ENCODE peak calls at places on chromosomes 12 and 14, in ten cellular contexts. N is HepG2, R is fibroblast of lung, V is foreskin keratinocyte, E is GM12878, Q is H1, D is upper lobe of right lung, Z is cardiac muscle cell, I is breast epithelium, B is PC-9. O is an unnamed sample. For H3K4me1, the result is how much of the 10 kb centered on the place peaks cover.

GRCh38 chr12:6866920-6867406 is 368 bp upstream of the TPI1 start:
- DNase-seq in N (no peak), R (no peak), V (no peak), E (no peak), Q (peak), D (no peak), Z (no peak), I (no peak), B (no peak), O (peak)

GRCh38 chr14:83958359-83958758 is 1571.6 kb upstream of the FLRT2 start:
- DNase-seq in N (no peak), R (no peak), V (no peak), E (no peak), Q (no peak), D (no peak), Z (no peak), I (no peak), B (no peak), O (no peak)

GRCh38 chr12:108854055-108854452 is 3.3 kb downstream of the SSH1 start:
- DNase-seq in N (peak), R (peak), V (no peak), E (peak), Q (no peak), D (no peak), Z (peak), I (no peak), B (no peak), O (peak)

GRCh38 chr12:67096533-67097318 is 172.4 kb upstream of the CAND1 start:
- DNase-seq in N (no peak), R (no peak), V (peak), E (no peak), Q (no peak), D (no peak), Z (peak), I (no peak), B (peak), O (no peak)

GRCh38 chr14:36067428-36068187 is 108.9 kb downstream of the PTCSC3 start:
- DNase-seq in N (no peak), R (no peak), V (no peak), E (no peak), Q (no peak), D (no peak), Z (no peak), I (no peak), B (peak), O (no peak)

GRCh38 chr12:122844366-122844971 is 9.2 kb downstream of the HIP1R start:
- DNase-seq in N (no peak), R (no peak), V (no peak), E (no peak), Q (no peak), D (no peak), Z (no peak), I (no peak), B (no peak), O (no peak)

GRCh38 chr12:85445060-85445938 is 165.3 kb downstream of the ALX1 start:
- DNase-seq in N (no peak), R (no peak), V (no peak), E (no peak), Q (no peak), D (no peak), Z (no peak), I (no peak), B (no peak), O (no peak)

GRCh38 chr14:61561144-61561543 is 134.2 kb upstream of the HIF1A start:
- DNase-seq in N (peak), R (peak), V (no peak), E (no peak), Q (no peak), D (no peak), Z (peak), I (no peak), B (peak), O (no peak)

GRCh38 chr12:95204141-95204866 is 13.0 kb downstream of the FGD6 start:
- DNase-seq in N (no peak), R (peak), V (peak), E (no peak), Q (peak), D (no peak), Z (peak), I (peak), B (peak), O (peak)

GRCh38 chr14:85399196-85399595 is 130.7 kb upstream of the FLRT2 start:
- DNase-seq in N (no peak), R (peak), V (no peak), E (no peak), Q (no peak), D (no peak), Z (peak), I (no peak), B (no peak), O (no peak)

GRCh38 chr14:45246151-45246550 is 6.9 kb downstream of the MIS18BP1 start:
- DNase-seq in N (no peak), R (no peak), V (no peak), E (no peak), Q (no peak), D (no peak), Z (no peak), I (no peak), B (no peak), O (no peak)

GRCh38 chr12:66676241-66676640 is 2.6 kb downstream of the GRIP1 start:
- DNase-seq in N (no peak), R (no peak), V (no peak), E (no peak), Q (no peak), D (no peak), Z (no peak), I (no peak), B (no peak), O (no peak)

GRCh38 chr12:113932411-113933196 is 33.5 kb downstream of the RBM19 start:
- DNase-seq in N (peak), R (peak), V (no peak), E (no peak), Q (no peak), D (no peak), Z (peak), I (no peak), B (no peak), O (no peak)
- H3K27ac ChIP-seq in N (peak), R (no peak), V (no peak), E (no peak), Q (peak), D (no peak), Z (peak), I (peak), B (no peak), O (no peak)

GRCh38 chr14:103100281-103101121 is 6.0 kb downstream of the EXOC3L4 start:
- DNase-seq in N (peak), R (no peak), V (no peak), E (no peak), Q (no peak), D (no peak), Z (no peak), I (no peak), B (peak), O (no peak)
- H3K4me1 ChIP-seq in N (half or more), R (under half), V (under half), E (under half), Q (under half), D (under half), Z (under half), I (under half), B (half or more), O (under half)

DNA sequence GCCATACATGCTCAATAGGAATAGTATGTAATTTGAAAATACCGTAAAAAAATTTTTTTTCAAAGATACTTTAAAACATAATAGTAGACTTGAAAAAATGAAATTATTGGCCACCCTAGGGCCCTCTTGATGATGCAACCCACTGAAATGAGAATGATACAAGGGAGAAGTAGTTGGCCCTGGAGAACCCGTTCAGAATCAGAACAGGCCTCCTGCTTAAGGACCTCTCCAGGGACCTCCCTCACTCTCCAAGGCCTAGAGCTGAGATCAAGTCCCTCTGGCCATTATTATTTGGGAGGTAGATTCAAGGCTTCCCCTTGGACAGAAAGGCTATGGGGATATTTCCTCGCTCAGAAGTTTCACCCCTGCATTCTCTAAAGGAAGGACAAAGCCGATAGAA is 11.9 kb downstream of the LALBA start:
- DNase-seq in N (no peak), R (no peak), V (no peak), E (no peak), Q (no peak), D (no peak), Z (no peak), I (no peak), B (no peak), O (no peak)
- H3K27ac ChIP-seq in N (no peak), R (no peak), V (no peak), E (no peak), Q (no peak), D (no peak), Z (no peak), I (no peak), B (no peak), O (no peak)

GRCh38 chr14:92263681-92264080 is 59.3 kb upstream of the SLC24A4 start:
- DNase-seq in N (no peak), R (no peak), V (no peak), E (no peak), Q (no peak), D (no peak), Z (peak), I (peak), B (peak), O (no peak)
- H3K4me1 ChIP-seq in N (under half), R (under half), V (under half), E (under half), Q (under half), D (under half), Z (under half), I (under half), B (under half), O (under half)

GRCh38 chr12:121539908-121540307 is 40.9 kb downstream of the KDM2B start:
- DNase-seq in N (no peak), R (no peak), V (no peak), E (no peak), Q (no peak), D (no peak), Z (no peak), I (no peak), B (no peak), O (no peak)

GRCh38 chr12:121536058-121536928 is 44.5 kb downstream of the KDM2B start:
- DNase-seq in N (no peak), R (peak), V (peak), E (no peak), Q (peak), D (peak), Z (peak), I (peak), B (peak), O (peak)

GRCh38 chr12:121538699-121539061 is 42.1 kb downstream of the KDM2B start:
- DNase-seq in N (peak), R (no peak), V (peak), E (no peak), Q (no peak), D (no peak), Z (no peak), I (no peak), B (peak), O (no peak)

GRCh38 chr12:121536929-121537813 is 43.7 kb downstream of the KDM2B start:
- DNase-seq in N (peak), R (peak), V (peak), E (peak), Q (peak), D (peak), Z (peak), I (peak), B (peak), O (peak)

GRCh38 chr12:121537814-121538698 is 42.8 kb downstream of the KDM2B start:
- DNase-seq in N (no peak), R (no peak), V (no peak), E (no peak), Q (no peak), D (peak), Z (no peak), I (no peak), B (no peak), O (no peak)
- H3K27ac ChIP-seq in N (peak), R (peak), V (no peak), E (peak), Q (no peak), D (peak), Z (peak), I (peak), B (no peak), O (peak)

GRCh38 chr14:63435838-63436237 is 107.3 kb downstream of the PPP2R5E start:
- DNase-seq in N (peak), R (peak), V (no peak), E (no peak), Q (no peak), D (peak), Z (peak), I (peak), B (no peak), O (peak)

GRCh38 chr14:63432888-63433552 is 110.2 kb downstream of the PPP2R5E start:
- DNase-seq in N (no peak), R (no peak), V (no peak), E (no peak), Q (no peak), D (no peak), Z (no peak), I (no peak), B (no peak), O (no peak)

GRCh38 chr14:63436286-63437098 is 106.7 kb downstream of the PPP2R5E start:
- DNase-seq in N (no peak), R (no peak), V (no peak), E (no peak), Q (no peak), D (no peak), Z (no peak), I (no peak), B (no peak), O (no peak)

GRCh38 chr14:63432228-63432627 is 110.9 kb downstream of the PPP2R5E start:
- DNase-seq in N (no peak), R (no peak), V (no peak), E (no peak), Q (no peak), D (no peak), Z (no peak), I (no peak), B (no peak), O (no peak)

DNA sequence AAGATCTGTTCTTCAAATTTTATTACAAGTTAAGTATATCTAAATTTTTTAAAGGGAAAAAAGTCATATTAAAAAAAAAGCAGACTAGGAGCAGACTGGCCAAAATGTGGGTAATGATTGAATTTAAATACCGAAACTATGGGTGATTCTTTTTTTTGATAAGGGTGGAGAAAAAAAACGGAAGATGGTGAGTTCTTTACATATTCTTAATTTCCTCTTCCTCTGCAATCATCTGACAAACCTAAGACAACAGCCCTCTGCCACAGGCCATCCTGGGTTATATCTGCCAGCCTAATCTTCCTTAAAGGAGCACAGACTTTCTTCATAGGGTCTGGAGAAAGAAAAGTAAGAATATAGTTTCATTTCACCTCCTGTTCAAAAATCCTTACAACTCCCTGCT is 108.0 kb downstream of the PPP2R5E start:
- DNase-seq in N (no peak), R (no peak), V (no peak), E (no peak), Q (no peak), D (no peak), Z (no peak), I (no peak), B (no peak), O (no peak)
- H3K4me1 ChIP-seq in N (under half), R (under half), V (under half), E (under half), Q (under half), D (under half), Z (under half), I (under half), B (under half), O (under half)

O was measured in suprapubic skin.